ENCODE peak calls at places on chromosomes 11 and 22, in four cellular contexts. H, N, B and O are unnamed samples.

GRCh38 chr11:23988381-23989006 is 508.4 kb upstream of the LUZP2 start:
- DNase-seq in H (no peak), N (peak), B (no peak), O (no peak)

GRCh38 chr22:50422961-50423815 is 51.6 kb downstream of the SBF1 start:
- DNase-seq in H (no peak), N (no peak), B (no peak), O (no peak)

GRCh38 chr11:74777038-74777437 is 28.4 kb downstream of the RNF169 start:
- DNase-seq in H (no peak), N (no peak), B (no peak), O (no peak)

GRCh38 chr22:36852056-36852973 is 8.5 kb upstream of the NCF4 start:
- DNase-seq in H (no peak), N (no peak), B (no peak), O (no peak)

GRCh38 chr11:69573751-69574382 is 67.1 kb upstream of the CCND1 start:
- DNase-seq in H (no peak), N (no peak), B (no peak), O (no peak)

GRCh38 chr11:128716231-128716630 is 22.4 kb downstream of the FLI1 start:
- DNase-seq in H (no peak), N (no peak), B (no peak), O (no peak)

GRCh38 chr11:2462986-2463765 is 18.4 kb downstream of the KCNQ1 start:
- DNase-seq in H (no peak), N (peak), B (no peak), O (no peak)

GRCh38 chr11:1829039-1829820 is 5.6 kb upstream of the SYT8 start:
- DNase-seq in H (no peak), N (no peak), B (no peak), O (no peak)

GRCh38 chr11:65927904-65928397 is 8.7 kb downstream of the DRAP1 start:
- DNase-seq in H (no peak), N (no peak), B (peak), O (no peak)

GRCh38 chr22:33996824-33997223 is 76.5 kb upstream of the LARGE1 start:
- DNase-seq in H (no peak), N (peak), B (no peak), O (no peak)

GRCh38 chr11:41533761-41534160 is 74.3 kb upstream of the LRRC4C start:
- DNase-seq in H (no peak), N (no peak), B (no peak), O (no peak)

GRCh38 chr22:37146507-37147180 is 3.1 kb downstream of the IL2RB start:
- DNase-seq in H (no peak), N (no peak), B (no peak), O (no peak)

GRCh38 chr11:11486423-11486822 is 133.4 kb upstream of the CSNK2A3 start:
- DNase-seq in H (no peak), N (no peak), B (no peak), O (no peak)

GRCh38 chr11:30605036-30605435 is 18.9 kb upstream of the MPPED2 start:
- DNase-seq in H (no peak), N (no peak), B (no peak), O (no peak)

GRCh38 chr22:22201185-22201924 is 43.2 kb upstream of the VPREB1 start:
- DNase-seq in H (peak), N (peak), B (no peak), O (peak)

GRCh38 chr22:45273452-45274075 is 11.2 kb upstream of the UPK3A start:
- DNase-seq in H (no peak), N (peak), B (no peak), O (no peak)

GRCh38 chr11:118957549-118957948 is 1.5 kb downstream of the UPK2 start:
- DNase-seq in H (no peak), N (no peak), B (no peak), O (peak)

GRCh38 chr11:118956847-118957469 is 860 bp downstream of the UPK2 start:
- DNase-seq in H (no peak), N (no peak), B (no peak), O (peak)

GRCh38 chr11:118956094-118956846 is at the start of gene UPK2:
- DNase-seq in H (peak), N (peak), B (peak), O (peak)

GRCh38 chr11:118957968-118958367 is 1.9 kb downstream of the UPK2 start:
- DNase-seq in H (no peak), N (no peak), B (no peak), O (peak)

DNA sequence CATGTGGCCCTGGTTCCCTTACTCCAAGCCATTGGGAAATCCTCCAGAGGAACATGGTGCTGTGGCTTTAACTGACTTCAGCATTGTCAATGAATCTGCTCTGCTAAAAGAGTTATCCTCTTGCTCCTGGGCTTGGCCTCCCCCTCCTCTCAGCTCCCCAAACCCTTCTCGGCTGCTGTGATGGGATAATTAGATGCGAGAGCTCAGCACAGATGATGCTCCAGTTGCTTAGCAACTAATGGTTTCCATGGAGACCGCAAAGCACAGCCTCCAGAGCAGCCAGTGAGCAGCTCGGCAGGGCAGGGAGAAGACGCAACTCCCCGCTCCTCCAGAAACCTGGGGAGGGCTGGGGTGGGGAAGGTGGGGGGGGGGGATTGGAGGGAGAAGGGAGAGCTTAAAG is 2.8 kb upstream of the UPK2 start:
- DNase-seq in H (peak), N (no peak), B (no peak), O (peak)
- TF ChIP-seq SP1 in H (no peak), N (no peak), B (no peak), O (no peak)

GRCh38 chr11:125990244-125990643 is 44.4 kb downstream of the VSIG10L2 start:
- DNase-seq in H (no peak), N (no peak), B (no peak), O (no peak)
- TF ChIP-seq SUZ12 in H (no peak), N (no peak), B (no peak), O (no peak)

GRCh38 chr22:17159504-17159951 is 451 bp upstream of the HDHD5 start:
- DNase-seq in H (no peak), N (no peak), B (no peak), O (peak)

GRCh38 chr22:17161991-17162390 is 2.9 kb upstream of the HDHD5 start:
- DNase-seq in H (no peak), N (no peak), B (no peak), O (no peak)

GRCh38 chr22:17162731-17163130 is 3.7 kb upstream of the HDHD5 start:
- DNase-seq in H (no peak), N (no peak), B (no peak), O (no peak)

GRCh38 chr22:17167486-17167885 is 8.4 kb upstream of the HDHD5 start:
- DNase-seq in H (no peak), N (no peak), B (no peak), O (no peak)

DNA sequence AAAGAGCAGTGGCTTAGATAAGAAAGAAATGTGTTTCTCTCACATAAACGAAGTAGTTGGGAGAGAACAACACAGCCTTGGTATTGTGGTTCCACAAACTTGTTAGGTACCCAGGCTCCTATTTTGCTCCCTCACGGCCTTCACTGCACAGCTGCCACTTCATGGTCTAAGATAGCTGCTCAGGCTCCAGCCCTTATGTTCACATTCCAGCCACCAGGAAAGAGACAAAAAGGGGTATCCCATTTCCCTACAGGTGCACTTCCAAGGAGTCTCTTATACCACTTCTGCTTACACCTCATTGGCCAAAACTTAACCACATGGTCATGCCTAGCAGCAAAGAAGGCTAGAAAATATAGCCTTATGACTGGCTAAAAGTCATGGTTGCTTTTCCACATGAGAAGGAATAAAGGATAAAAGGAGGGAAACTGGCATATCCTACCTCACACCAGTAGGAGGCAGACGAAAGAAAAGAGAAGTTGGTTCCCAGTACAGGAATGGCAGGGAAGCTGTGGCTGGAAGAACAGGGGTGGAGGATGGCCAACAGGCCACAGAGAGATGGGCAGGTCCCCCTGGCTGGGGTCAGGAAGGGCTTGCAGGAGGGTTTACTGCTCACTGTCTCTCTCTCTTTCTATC is 5.4 kb upstream of the HDHD5 start:
- DNase-seq in H (no peak), N (no peak), B (no peak), O (peak)
- TF ChIP-seq SP1 in H (no peak), N (no peak), B (no peak), O (no peak)

GRCh38 chr22:24775769-24776492 is 1.4 kb upstream of the PIWIL3 start:
- DNase-seq in H (no peak), N (no peak), B (no peak), O (no peak)

GRCh38 chr22:24776525-24776924 is 2.0 kb upstream of the PIWIL3 start:
- DNase-seq in H (no peak), N (no peak), B (no peak), O (no peak)

GRCh38 chr22:24768537-24769374 is 5.8 kb downstream of the PIWIL3 start:
- DNase-seq in H (peak), N (peak), B (no peak), O (peak)

GRCh38 chr22:24772493-24773220 is 1.9 kb downstream of the PIWIL3 start:
- DNase-seq in H (peak), N (peak), B (no peak), O (peak)
- TF ChIP-seq SUZ12 in H (no peak), N (no peak), B (no peak), O (no peak)

GRCh38 chr22:46694423-46695170 is 43.5 kb downstream of the CERK start:
- DNase-seq in H (no peak), N (no peak), B (no peak), O (no peak)

GRCh38 chr22:46688949-46689348 is 49.1 kb downstream of the CERK start:
- DNase-seq in H (no peak), N (no peak), B (no peak), O (no peak)

GRCh38 chr22:46690146-46690545 is 47.9 kb downstream of the CERK start:
- DNase-seq in H (no peak), N (no peak), B (no peak), O (no peak)

GRCh38 chr22:46693634-46694422 is 44.2 kb downstream of the CERK start:
- DNase-seq in H (no peak), N (no peak), B (no peak), O (no peak)

GRCh38 chr22:46691571-46691970 is 46.5 kb downstream of the CERK start:
- DNase-seq in H (no peak), N (no peak), B (no peak), O (no peak)
- TF ChIP-seq SP1 in H (no peak), N (no peak), B (no peak), O (no peak)

GRCh38 chr11:125180413-125181305 is 16.1 kb downstream of the PKNOX2 start:
- DNase-seq in H (no peak), N (no peak), B (no peak), O (no peak)
- TF ChIP-seq SUZ12 in H (no peak), N (no peak), B (no peak), O (no peak)